ENCODE peak calls at places on chromosome 20, in ten cellular contexts. M, J, W, T, G, X, K, S, I and O are unnamed samples. For H3K4me1, the result is how much of the 10 kb centered on the place peaks cover.

GRCh38 chr20:57693002-57693582 is 16.7 kb downstream of the PMEPA1 start:
- DNase-seq in S (no peak), K (no peak), I (peak), T (no peak), X (no peak), J (no peak), G (peak), M (no peak), W (no peak), O (peak)

GRCh38 chr20:43605715-43606114 is 15.0 kb downstream of the IFT52 start:
- DNase-seq in G (no peak), K (no peak), S (no peak), X (no peak), I (no peak), T (no peak), M (no peak), J (no peak), W (no peak), O (no peak)

GRCh38 chr20:9126527-9126926 is 57.6 kb downstream of the PLCB4 start:
- DNase-seq in S (no peak), I (no peak), M (peak), K (no peak), J (no peak), G (no peak), T (no peak), W (no peak), X (no peak), O (no peak)

GRCh38 chr20:24737212-24737850 is 211.7 kb upstream of the CST7 start:
- DNase-seq in K (no peak), T (no peak), J (no peak), G (no peak), I (no peak), X (no peak), M (no peak), S (no peak), W (peak), O (no peak)

GRCh38 chr20:5222919-5223634 is 93.7 kb downstream of the PROKR2 start:
- DNase-seq in G (peak), K (peak), J (peak), X (peak), S (peak), W (peak), M (peak), T (peak), I (peak), O (peak)

GRCh38 chr20:44231713-44232468 is 15.2 kb upstream of the GDAP1L1 start:
- DNase-seq in T (no peak), J (no peak), M (no peak), X (no peak), K (peak), G (no peak), I (no peak), S (no peak), W (no peak), O (no peak)

GRCh38 chr20:13432126-13432525 is 206.6 kb downstream of the TASP1 start:
- DNase-seq in S (no peak), I (no peak), J (no peak), W (no peak), M (no peak), K (no peak), G (no peak), X (no peak), T (no peak), O (no peak)

GRCh38 chr20:61332016-61332975 is 80.2 kb downstream of the CDH4 start:
- DNase-seq in J (no peak), G (no peak), X (no peak), M (no peak), T (no peak), I (no peak), S (no peak), W (no peak), K (no peak), O (no peak)

GRCh38 chr20:58868795-58869194 is 16.3 kb downstream of the GNAS start:
- DNase-seq in T (no peak), J (no peak), X (peak), M (peak), W (no peak), S (no peak), G (no peak), K (peak), I (no peak), O (no peak)

GRCh38 chr20:36574278-36575065 is 1.1 kb downstream of the TGIF2 start:
- DNase-seq in T (peak), M (peak), W (no peak), G (peak), S (peak), K (peak), J (peak), I (peak), X (peak), O (peak)

GRCh38 chr20:7665311-7665863 is 274.9 kb downstream of the HAO1 start:
- DNase-seq in T (peak), X (no peak), M (no peak), J (no peak), I (no peak), W (no peak), G (no peak), K (no peak), S (no peak), O (no peak)

GRCh38 chr20:31927758-31928157 is 24.1 kb downstream of the PDRG1 start:
- DNase-seq in G (no peak), K (no peak), I (no peak), W (no peak), X (no peak), T (no peak), J (no peak), S (no peak), M (no peak), O (no peak)

GRCh38 chr20:37053230-37053950 is 42.4 kb downstream of the RBL1 start:
- DNase-seq in K (no peak), T (no peak), J (no peak), S (peak), M (peak), G (no peak), I (no peak), W (no peak), X (no peak), O (no peak)

GRCh38 chr20:58647814-58648501 is 3.1 kb upstream of the STX16 start:
- DNase-seq in I (no peak), W (no peak), X (no peak), M (peak), S (peak), K (no peak), G (no peak), T (peak), J (no peak), O (no peak)

GRCh38 chr20:53346266-53346665 is 247.4 kb downstream of the ZNF217 start:
- DNase-seq in K (no peak), T (no peak), I (no peak), W (no peak), S (no peak), M (no peak), X (no peak), J (no peak), G (no peak), O (no peak)

GRCh38 chr20:43991264-43991663 is 76.6 kb downstream of the TOX2 start:
- DNase-seq in M (no peak), G (no peak), W (no peak), S (no peak), T (no peak), J (no peak), K (no peak), X (no peak), I (no peak), O (no peak)

GRCh38 chr20:46150982-46151381 is 32.9 kb downstream of the CD40 start:
- DNase-seq in G (no peak), S (no peak), W (no peak), X (no peak), K (no peak), T (no peak), I (no peak), J (no peak), M (no peak), O (no peak)

GRCh38 chr20:36633285-36633772 is 12.7 kb downstream of the SLA2 start:
- DNase-seq in W (no peak), M (no peak), K (no peak), G (no peak), I (no peak), J (no peak), S (no peak), T (no peak), X (no peak), O (no peak)

GRCh38 chr20:25269057-25269832 is 21.4 kb downstream of the PYGB start:
- DNase-seq in K (no peak), G (no peak), X (peak), M (no peak), T (no peak), J (no peak), I (peak), W (no peak), S (no peak), O (no peak)

GRCh38 chr20:56244259-56244658 is 4.3 kb upstream of the MC3R start:
- DNase-seq in I (no peak), J (no peak), S (no peak), W (no peak), G (no peak), K (no peak), X (no peak), T (no peak), M (no peak), O (no peak)

GRCh38 chr20:39879296-39879695 is 809.7 kb downstream of the MAFB start:
- DNase-seq in M (peak), X (no peak), T (no peak), S (no peak), K (no peak), I (no peak), G (no peak), J (no peak), W (no peak), O (no peak)

GRCh38 chr20:54340667-54341081 is 132.8 kb downstream of the PFDN4 start:
- DNase-seq in I (no peak), G (no peak), M (peak), X (no peak), K (no peak), J (no peak), T (peak), W (no peak), S (peak), O (no peak)

GRCh38 chr20:46309945-46310344 is 1.6 kb upstream of the CDH22 start:
- DNase-seq in J (no peak), S (no peak), K (no peak), G (no peak), T (no peak), I (no peak), W (no peak), M (no peak), X (no peak), O (no peak)

GRCh38 chr20:17870063-17870740 is 98.4 kb downstream of the SNX5 start:
- DNase-seq in S (peak), X (peak), J (no peak), I (no peak), T (no peak), K (no peak), W (no peak), M (no peak), G (no peak), O (no peak)

GRCh38 chr20:37282558-37282957 is 6.9 kb upstream of the MANBAL start:
- DNase-seq in T (no peak), X (no peak), W (no peak), K (peak), J (no peak), G (no peak), I (no peak), M (peak), S (peak), O (no peak)

GRCh38 chr20:58017237-58017969 is 211.1 kb downstream of the ANKRD60 start:
- DNase-seq in X (no peak), J (no peak), I (peak), T (no peak), G (peak), W (no peak), M (peak), K (no peak), S (peak), O (no peak)

GRCh38 chr20:43843096-43843964 is 71.3 kb upstream of the TOX2 start:
- DNase-seq in X (no peak), I (peak), K (no peak), W (no peak), M (peak), G (no peak), S (peak), T (peak), J (no peak), O (no peak)

GRCh38 chr20:56748476-56749377 is 119.6 kb downstream of the TFAP2C start:
- DNase-seq in I (no peak), X (no peak), S (no peak), J (no peak), G (no peak), M (no peak), K (no peak), W (no peak), T (no peak), O (no peak)

GRCh38 chr20:8335796-8336195 is 203.7 kb downstream of the PLCB1 start:
- DNase-seq in T (no peak), J (no peak), I (no peak), W (no peak), K (no peak), S (no peak), M (no peak), G (no peak), X (no peak), O (no peak)

GRCh38 chr20:828987-829386 is 4.5 kb upstream of the FAM110A start:
- DNase-seq in M (no peak), W (no peak), J (no peak), X (no peak), K (no peak), T (no peak), I (peak), G (no peak), S (no peak), O (no peak)

GRCh38 chr20:4656491-4656890 is 65.2 kb upstream of the PRND start:
- DNase-seq in G (no peak), J (no peak), M (peak), K (no peak), T (peak), S (peak), W (no peak), I (no peak), X (no peak), O (no peak)

GRCh38 chr20:496126-496696 is 33.9 kb upstream of the TBC1D20 start:
- DNase-seq in S (peak), K (no peak), T (no peak), M (peak), X (no peak), G (no peak), I (no peak), W (no peak), J (no peak), O (no peak)

GRCh38 chr20:40497781-40498691 is 191.0 kb downstream of the MAFB start:
- DNase-seq in T (peak), I (no peak), X (no peak), W (peak), M (no peak), G (no peak), K (no peak), J (no peak), S (no peak), O (peak)

GRCh38 chr20:24838551-24839530 is 110.2 kb upstream of the CST7 start:
- DNase-seq in S (peak), T (no peak), X (no peak), I (no peak), G (no peak), J (no peak), M (peak), W (no peak), K (no peak), O (no peak)

GRCh38 chr20:58702859-58703648 is 10.5 kb downstream of the NPEPL1 start:
- DNase-seq in J (no peak), X (peak), K (no peak), S (no peak), I (no peak), W (no peak), G (peak), M (no peak), T (no peak), O (no peak)

DNA sequence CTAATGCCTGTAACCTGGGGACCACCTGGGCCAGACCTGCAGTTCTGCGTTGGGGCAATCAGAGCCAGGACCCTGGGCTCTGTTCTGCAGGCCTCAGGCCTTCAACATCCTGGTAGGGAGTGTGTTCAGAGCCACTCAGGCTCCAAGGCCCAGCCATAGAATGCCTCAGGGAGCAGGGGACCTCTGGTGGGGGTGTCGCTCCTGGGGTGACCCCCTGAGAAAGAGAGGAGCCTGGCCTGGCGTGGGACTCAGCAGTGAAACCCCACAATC is 12.5 kb downstream of the UCKL1 start:
- DNase-seq in K (no peak), J (no peak), G (no peak), S (no peak), I (no peak), T (no peak), X (no peak), W (no peak), M (no peak), O (no peak)
- H3K4me1 ChIP-seq in K (under half), J (under half), G (under half), S (under half), I (under half), T (under half), X (under half), W (under half), M (under half), O (under half)

DNA sequence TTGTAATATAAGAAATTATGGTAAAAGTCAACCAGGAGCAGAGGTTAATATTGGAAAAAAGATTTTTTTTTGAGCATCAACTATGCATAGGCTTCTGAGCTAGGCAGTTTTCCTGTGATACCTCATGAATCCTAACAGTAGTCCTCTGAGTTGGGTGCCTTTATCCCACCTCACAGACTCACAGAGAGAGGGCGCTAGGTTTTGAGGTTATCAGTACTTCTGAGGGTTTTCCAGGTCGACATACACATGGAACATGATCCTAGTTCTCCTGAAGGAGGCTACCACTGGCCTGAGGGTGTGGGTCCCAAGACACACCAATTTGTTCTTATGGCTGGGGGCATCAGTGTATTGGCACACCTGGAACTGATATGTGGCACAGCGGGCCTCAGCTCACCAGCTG is 358.8 kb upstream of the JAG1 start:
- DNase-seq in K (no peak), M (no peak), J (no peak), S (no peak), T (no peak), I (no peak), X (no peak), G (no peak), W (no peak), O (no peak)
- H3K4me1 ChIP-seq in K (under half), M (under half), J (under half), S (under half), T (under half), I (under half), X (under half), G (under half), W (under half), O (under half)

DNA sequence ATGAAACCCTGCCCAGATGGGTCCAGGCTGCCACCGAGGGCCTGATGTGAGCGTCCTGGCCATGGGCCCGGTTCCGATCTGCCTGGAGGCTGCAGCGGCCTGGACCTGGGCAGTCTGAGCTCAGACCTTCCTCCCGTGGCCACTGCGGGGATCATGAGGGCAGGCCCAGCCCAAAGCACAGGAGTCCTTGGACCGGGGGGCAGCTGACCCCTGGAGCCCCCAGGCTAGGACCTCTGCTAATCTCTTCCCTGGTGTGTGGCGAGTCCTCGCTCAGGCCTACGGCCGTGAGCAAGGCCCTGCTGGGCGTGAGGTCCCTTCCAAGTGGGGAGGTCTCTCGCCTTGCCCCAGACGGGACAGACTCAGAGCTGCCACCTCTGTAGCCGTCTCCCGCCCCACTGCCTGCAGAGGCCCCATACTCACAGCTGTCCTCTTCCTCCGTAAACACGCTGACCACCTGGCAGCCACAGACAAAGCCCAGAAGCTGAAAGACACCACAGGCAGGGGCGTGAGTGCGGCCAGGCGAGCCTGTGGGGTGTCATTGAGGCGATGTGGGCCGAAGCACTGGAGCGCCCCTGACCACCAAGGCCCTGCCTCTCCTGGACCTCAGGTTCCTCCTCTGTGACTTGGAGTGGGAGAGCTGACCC is 8.0 kb downstream of the BIRC7 start:
- DNase-seq in J (no peak), G (no peak), S (no peak), W (no peak), I (no peak), X (no peak), K (no peak), T (no peak), M (no peak), O (no peak)
- H3K4me1 ChIP-seq in J (under half), G (under half), S (under half), W (under half), I (under half), X (under half), K (under half), T (under half), M (under half), O (under half)

GRCh38 chr20:23062632-23063031 is 13.2 kb upstream of the THBD start:
- DNase-seq in G (no peak), X (no peak), M (no peak), K (no peak), J (no peak), T (no peak), S (no peak), W (no peak), I (no peak), O (no peak)
- H3K4me1 ChIP-seq in G (under half), X (under half), M (under half), K (under half), J (under half), T (under half), S (under half), W (under half), I (under half), O (under half)

GRCh38 chr20:49853640-49854039 is 41.0 kb downstream of the SLC9A8 start:
- DNase-seq in G (no peak), X (no peak), J (no peak), S (peak), K (no peak), W (no peak), I (no peak), M (peak), T (peak), O (no peak)
- H3K4me1 ChIP-seq in G (under half), X (under half), J (under half), S (under half), K (under half), W (under half), I (under half), M (under half), T (under half), O (under half)

GRCh38 chr20:51536116-51537069 is 6.1 kb downstream of the NFATC2 start:
- DNase-seq in J (no peak), I (no peak), X (no peak), K (no peak), M (no peak), T (no peak), G (no peak), W (no peak), S (no peak), O (no peak)
- H3K4me1 ChIP-seq in J (under half), I (under half), X (under half), K (under half), M (under half), T (under half), G (under half), W (under half), S (under half), O (under half)

GRCh38 chr20:48364055-48364454 is 463.7 kb downstream of the PREX1 start:
- DNase-seq in T (no peak), G (no peak), I (no peak), J (no peak), X (no peak), K (no peak), M (no peak), S (no peak), W (no peak), O (no peak)
- H3K4me1 ChIP-seq in T (under half), G (under half), I (under half), J (under half), X (under half), K (under half), M (under half), S (under half), W (under half), O (under half)

DNA sequence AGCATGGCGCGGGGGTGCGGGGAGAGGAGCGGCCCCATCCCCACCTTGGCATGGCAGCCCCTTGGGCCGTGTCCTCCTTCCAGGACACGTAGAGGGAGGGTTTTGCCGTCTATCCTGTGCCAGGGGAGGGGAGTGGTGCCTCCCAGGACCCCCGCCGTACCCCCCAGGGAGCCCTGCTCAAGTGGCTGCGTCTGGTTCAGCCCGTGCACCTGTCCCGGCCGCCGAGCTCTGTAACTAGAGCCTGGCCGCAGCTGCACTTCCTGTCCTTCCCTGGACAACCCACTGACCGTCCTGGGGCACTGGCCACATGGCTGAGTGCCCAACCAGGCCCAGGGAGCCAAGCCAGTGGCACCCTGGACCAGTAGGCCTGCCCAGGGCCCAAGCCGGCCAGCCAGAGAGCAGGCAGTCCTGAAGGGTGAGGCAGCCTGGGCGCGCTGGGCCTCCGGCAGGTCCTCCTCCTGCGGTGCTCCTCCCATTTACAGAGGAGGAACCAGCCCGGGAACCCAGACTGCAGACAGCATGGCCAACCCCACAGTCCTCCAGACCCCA is 8.9 kb downstream of the LAMA5 start:
- DNase-seq in I (no peak), X (no peak), K (no peak), J (no peak), S (no peak), T (peak), W (no peak), M (no peak), G (no peak), O (no peak)
- H3K4me1 ChIP-seq in I (under half), X (under half), K (half or more), J (under half), S (under half), T (half or more), W (half or more), M (under half), G (under half), O (half or more)

GRCh38 chr20:38402089-38402488 is 33.0 kb downstream of the SNHG17 start:
- DNase-seq in M (no peak), W (no peak), S (no peak), J (no peak), G (no peak), K (no peak), I (no peak), X (no peak), T (no peak), O (no peak)
- H3K4me1 ChIP-seq in M (under half), W (under half), S (under half), J (under half), G (under half), K (under half), I (under half), X (under half), T (under half), O (under half)